ENCODE peak calls at places on chromosomes 1 and 21, in seven cellular contexts. C is HFF-Myc; X is anterior cingulate cortex; B is brain microvascular endothelial cell; Y is body of pancreas; V is iPS DF 6.9; E is stimulated activated CD8-positive, alpha-beta memory T cell treated with anti-CD3 and anti-CD28 coated beads, Interleukin-4, amount 100 ng/mL, for 24 hours. Z is an unnamed sample.

GRCh38 chr1:160951443-160952128 is 3.0 kb downstream of the ITLN2 start:
- DNase-seq in V (peak), X (peak), C (no peak), Y (peak), B (peak), E (peak), Z (peak)

GRCh38 chr1:76867342-76868130 is at the start of gene ST6GALNAC5:
- DNase-seq in E (no peak), C (no peak), V (no peak), Y (no peak), X (peak), B (no peak), Z (no peak)

GRCh38 chr1:200488375-200489165 is 78.7 kb upstream of the ZNF281 start:
- DNase-seq in E (no peak), C (peak), B (peak), X (peak), V (no peak), Y (peak), Z (no peak)

GRCh38 chr1:150981177-150981804 is 801 bp upstream of the ANXA9 start:
- DNase-seq in X (no peak), E (no peak), Y (peak), B (no peak), C (no peak), V (peak), Z (no peak)

GRCh38 chr1:6261615-6261995 is 707 bp upstream of the GPR153 start:
- DNase-seq in E (no peak), C (no peak), V (no peak), B (no peak), X (no peak), Y (no peak), Z (no peak)

GRCh38 chr1:1347663-1348419 is 1.4 kb downstream of the DVL1 start:
- DNase-seq in C (no peak), Y (peak), E (no peak), X (no peak), B (no peak), V (no peak), Z (no peak)

GRCh38 chr1:205662791-205663190 is 17.5 kb downstream of the SLC45A3 start:
- DNase-seq in Y (no peak), E (no peak), V (no peak), C (no peak), X (no peak), B (no peak), Z (no peak)

GRCh38 chr1:15963363-15963967 is 12.4 kb downstream of the ZBTB17 start:
- DNase-seq in X (no peak), V (no peak), B (no peak), E (no peak), C (no peak), Y (no peak), Z (no peak)

GRCh38 chr1:47565676-47566075 is 127.8 kb downstream of the FOXD2 start:
- DNase-seq in X (no peak), E (no peak), B (no peak), Y (no peak), C (no peak), V (no peak), Z (no peak)

GRCh38 chr1:109659145-109659544 is 3.2 kb downstream of the GSTM4 start:
- DNase-seq in X (no peak), Y (peak), C (no peak), B (no peak), E (no peak), V (no peak), Z (no peak)

GRCh38 chr1:160993544-160993943 is 27.4 kb downstream of the F11R start:
- DNase-seq in X (no peak), C (no peak), E (no peak), Y (no peak), V (no peak), B (peak), Z (no peak)

GRCh38 chr1:2083666-2084065 is 33.5 kb downstream of the PRKCZ start:
- DNase-seq in B (no peak), C (no peak), Y (no peak), X (no peak), V (no peak), E (no peak), Z (no peak)

GRCh38 chr1:150256193-150256548 is 1.4 kb upstream of the CA14 start:
- DNase-seq in V (no peak), X (no peak), B (no peak), E (no peak), Y (no peak), C (no peak), Z (no peak)

GRCh38 chr1:236282159-236282716 is 480 bp upstream of the ERO1B start:
- DNase-seq in X (no peak), V (no peak), Y (no peak), B (peak), E (no peak), C (no peak), Z (peak)

GRCh38 chr21:42532466-42533181 is 19.0 kb downstream of the SLC37A1 start:
- DNase-seq in C (no peak), B (no peak), X (peak), Y (no peak), V (no peak), E (no peak), Z (no peak)

GRCh38 chr1:110280126-110280525 is 59.1 kb upstream of the RBM15 start:
- DNase-seq in V (no peak), Y (no peak), C (no peak), X (no peak), B (no peak), E (no peak), Z (no peak)

GRCh38 chr1:153598309-153599172 is 14.4 kb downstream of the S100A16 start:
- DNase-seq in C (peak), X (peak), B (peak), E (no peak), Y (no peak), V (peak), Z (no peak)

GRCh38 chr1:88773540-88774150 is 89.6 kb downstream of the PKN2 start:
- DNase-seq in V (no peak), Y (no peak), C (peak), B (peak), E (no peak), X (no peak), Z (no peak)

GRCh38 chr1:205054013-205054412 is 11.0 kb downstream of the CNTN2 start:
- DNase-seq in B (no peak), V (no peak), Y (no peak), E (no peak), X (no peak), C (no peak), Z (no peak)

GRCh38 chr1:151542710-151543129 is 2.6 kb downstream of the TUFT1 start:
- DNase-seq in Y (no peak), X (no peak), B (peak), E (no peak), C (no peak), V (no peak), Z (no peak)

GRCh38 chr1:57137980-57138379 is 172.2 kb upstream of the C8B start:
- DNase-seq in B (no peak), Y (no peak), C (no peak), X (no peak), E (no peak), V (no peak), Z (no peak)

GRCh38 chr1:4600615-4601460 is 53.6 kb upstream of the AJAP1 start:
- DNase-seq in Y (no peak), V (no peak), B (no peak), E (no peak), C (no peak), X (no peak), Z (no peak)

Z was measured in activated T-helper 9 cell treated with anti-CD3 and anti-CD28 coated beads, Interleukin-2, amount 50 U/mL, for 16 hours.